ENCODE peak calls at places on chromosomes 4 and X, in six cellular contexts. Y, G, Q, I, L and C are unnamed samples.

GRCh38 chr4:64588507-64588906 is 179.3 kb upstream of the TECRL start:
- DNase-seq in Y (no peak), G (no peak), Q (no peak), I (no peak), L (no peak), C (no peak)

GRCh38 chr4:39931441-39931901 is 46.2 kb downstream of the PDS5A start:
- DNase-seq in Y (no peak), G (no peak), Q (no peak), I (no peak), L (no peak), C (no peak)

GRCh38 chr4:1784789-1785591 is 8.1 kb upstream of the FGFR3 start:
- DNase-seq in Y (no peak), G (no peak), Q (no peak), I (no peak), L (no peak), C (no peak)

GRCh38 chr4:106569151-106570029 is 200.8 kb upstream of the GIMD1 start:
- DNase-seq in Y (peak), G (no peak), Q (peak), I (no peak), L (no peak), C (peak)

GRCh38 chrX:129600981-129601424 is 53.8 kb downstream of the APLN start:
- DNase-seq in Y (peak), G (peak), Q (peak), I (no peak), L (peak), C (peak)

GRCh38 chrX:123425471-123425870 is 241.4 kb downstream of the GRIA3 start:
- DNase-seq in Y (no peak), G (no peak), Q (no peak), I (no peak), L (no peak), C (peak)

GRCh38 chrX:71650333-71650969 is 16.9 kb upstream of the LOC101059915 start:
- DNase-seq in Y (no peak), G (no peak), Q (no peak), I (peak), L (no peak), C (no peak)

GRCh38 chr4:14831447-14831846 is 170.8 kb upstream of the CPEB2 start:
- DNase-seq in Y (no peak), G (no peak), Q (no peak), I (no peak), L (no peak), C (no peak)

GRCh38 chrX:11309220-11309619 is 16.0 kb downstream of the AMELX start:
- DNase-seq in Y (peak), G (no peak), Q (peak), I (no peak), L (no peak), C (peak)

GRCh38 chr4:125387770-125388169 is 73.0 kb downstream of the FAT4 start:
- DNase-seq in Y (no peak), G (no peak), Q (no peak), I (no peak), L (no peak), C (peak)